ENCODE peak calls at places on chromosomes 3 and 15, in five cellular contexts. D is mesendoderm, R is transverse colon, C is AG04450, W is lower leg skin. I is an unnamed sample.

GRCh38 chr3:15204005-15204404 is 2.0 kb upstream of the CAPN7 start:
- DNase-seq in D (peak), R (no peak), C (no peak), W (no peak), I (no peak)

GRCh38 chr15:22839046-22839705 is 710 bp downstream of the NIPA2 start:
- DNase-seq in D (no peak), R (no peak), C (no peak), W (no peak), I (no peak)

GRCh38 chr15:88980498-88980897 is 67.3 kb upstream of the MFGE8 start:
- DNase-seq in D (no peak), R (no peak), C (no peak), W (no peak), I (no peak)

GRCh38 chr3:51675201-51675611 is 4.2 kb downstream of the TEX264 start:
- DNase-seq in D (no peak), R (no peak), C (no peak), W (no peak), I (no peak)

GRCh38 chr3:119195911-119196310 is 22.5 kb downstream of the UPK1B start:
- DNase-seq in D (peak), R (no peak), C (no peak), W (no peak), I (no peak)

GRCh38 chr3:17091895-17092294 is 207.1 kb downstream of the PLCL2 start:
- DNase-seq in D (peak), R (no peak), C (no peak), W (no peak), I (no peak)

GRCh38 chr15:39124925-39125625 is 455.8 kb upstream of the THBS1 start:
- DNase-seq in D (no peak), R (no peak), C (no peak), W (no peak), I (no peak)

GRCh38 chr3:35012210-35012609 is 627.1 kb upstream of the ARPP21 start:
- DNase-seq in D (no peak), R (no peak), C (no peak), W (no peak), I (no peak)

GRCh38 chr3:133209871-133210550 is 171.8 kb downstream of the TMEM108 start:
- DNase-seq in D (no peak), R (no peak), C (peak), W (no peak), I (no peak)

GRCh38 chr3:72482589-72483249 is 365.5 kb downstream of the SHQ1 start:
- DNase-seq in D (peak), R (peak), C (peak), W (peak), I (peak)

GRCh38 chr3:134824676-134825290 is 29.7 kb downstream of the EPHB1 start:
- DNase-seq in D (no peak), R (no peak), C (no peak), W (no peak), I (no peak)

GRCh38 chr3:128521715-128522114 is 28.7 kb upstream of the GATA2 start:
- DNase-seq in D (no peak), R (no peak), C (no peak), W (no peak), I (no peak)

GRCh38 chr3:159168788-159169187 is 366.9 kb downstream of the MFSD1 start:
- DNase-seq in D (no peak), R (no peak), C (no peak), W (no peak), I (no peak)

GRCh38 chr3:69809076-69809835 is 70.0 kb downstream of the MITF start:
- DNase-seq in D (no peak), R (no peak), C (no peak), W (no peak), I (no peak)

GRCh38 chr3:2765002-2765579 is 345.1 kb downstream of the IL5RA start:
- DNase-seq in D (peak), R (no peak), C (no peak), W (no peak), I (no peak)

GRCh38 chr3:104896624-104897023 is 470.1 kb upstream of the ALCAM start:
- DNase-seq in D (no peak), R (no peak), C (no peak), W (no peak), I (no peak)

GRCh38 chr3:125212509-125213372 is at the start of gene SLC12A8:
- DNase-seq in D (peak), R (peak), C (no peak), W (no peak), I (no peak)

GRCh38 chr15:71588746-71589145 is 221.6 kb upstream of the NR2E3 start:
- DNase-seq in D (peak), R (no peak), C (peak), W (no peak), I (no peak)

GRCh38 chr3:111215481-111215880 is 143.9 kb downstream of the NECTIN3 start:
- DNase-seq in D (no peak), R (no peak), C (no peak), W (no peak), I (no peak)

GRCh38 chr15:100097342-100097899 is 244.4 kb downstream of the ADAMTS17 start:
- DNase-seq in D (no peak), R (no peak), C (no peak), W (no peak), I (no peak)

GRCh38 chr3:128323206-128324081 is 143.2 kb downstream of the DNAJB8 start:
- DNase-seq in D (no peak), R (no peak), C (no peak), W (no peak), I (no peak)

GRCh38 chr3:30185872-30186271 is 420.5 kb upstream of the TGFBR2 start:
- DNase-seq in D (no peak), R (no peak), C (no peak), W (no peak), I (no peak)
- H3K4me3 ChIP-seq in D (no peak), R (no peak), C (no peak), W (no peak), I (no peak)

GRCh38 chr15:78942741-78943140 is 2.1 kb downstream of the CTSH start:
- DNase-seq in D (no peak), R (no peak), C (no peak), W (no peak), I (no peak)
- H3K4me3 ChIP-seq in D (no peak), R (peak), C (no peak), W (no peak), I (no peak)

DNA sequence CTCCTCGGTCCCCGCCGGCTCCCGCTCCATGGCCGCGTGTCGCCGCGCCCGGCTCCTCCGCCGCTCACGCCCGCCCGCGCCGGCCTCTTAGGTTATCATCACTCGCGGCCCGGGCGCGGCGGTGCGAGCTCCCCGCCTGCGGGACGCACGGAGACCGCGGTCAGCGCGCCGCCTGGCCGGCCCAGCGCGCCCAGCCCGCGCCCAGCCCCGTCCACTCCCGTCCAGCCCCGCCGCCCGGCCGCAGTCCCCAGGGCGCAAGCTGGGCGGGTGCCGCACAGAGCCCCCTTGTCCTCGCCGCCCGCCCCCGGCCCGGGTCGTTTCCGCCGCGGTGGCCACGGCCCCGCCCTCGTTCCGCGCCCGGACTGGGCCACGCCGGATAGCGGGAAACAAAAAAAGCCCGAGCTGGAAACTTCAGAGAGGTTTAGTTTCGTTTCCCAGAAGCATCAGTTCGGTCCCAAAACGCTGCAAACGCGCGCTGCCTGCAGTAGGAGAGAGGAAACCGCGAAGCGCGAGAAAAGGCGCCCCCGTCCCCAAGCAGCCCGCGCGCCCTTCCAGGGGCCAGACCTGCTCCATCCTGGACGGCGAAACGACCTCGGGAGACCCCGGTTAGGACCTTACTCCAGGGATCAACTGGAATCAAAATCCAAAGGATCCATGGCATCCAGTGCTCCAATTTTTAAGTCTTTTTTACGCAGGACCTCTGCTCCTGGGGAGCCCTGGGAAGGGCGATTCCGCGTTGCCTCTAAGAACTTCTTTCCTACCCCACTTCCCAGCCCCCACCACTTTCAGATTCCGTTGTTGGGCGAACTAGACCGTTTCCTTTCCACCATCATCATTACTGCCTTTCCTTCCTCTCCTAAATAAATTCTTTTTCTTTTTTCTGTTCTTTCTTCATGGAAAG is at the start of gene ATP10A:
- DNase-seq in D (peak), R (no peak), C (no peak), W (no peak), I (peak)
- H3K4me3 ChIP-seq in D (peak), R (peak), C (peak), W (peak), I (peak)

GRCh38 chr15:66653852-66654251 is 48.2 kb upstream of the SMAD6 start:
- DNase-seq in D (no peak), R (no peak), C (no peak), W (no peak), I (peak)

GRCh38 chr15:66655511-66655910 is 46.5 kb upstream of the SMAD6 start:
- DNase-seq in D (peak), R (no peak), C (no peak), W (no peak), I (no peak)

GRCh38 chr15:66653398-66653797 is 48.6 kb upstream of the SMAD6 start:
- DNase-seq in D (no peak), R (no peak), C (no peak), W (no peak), I (no peak)

GRCh38 chr15:66655997-66656396 is 46.0 kb upstream of the SMAD6 start:
- DNase-seq in D (peak), R (no peak), C (no peak), W (no peak), I (peak)

DNA sequence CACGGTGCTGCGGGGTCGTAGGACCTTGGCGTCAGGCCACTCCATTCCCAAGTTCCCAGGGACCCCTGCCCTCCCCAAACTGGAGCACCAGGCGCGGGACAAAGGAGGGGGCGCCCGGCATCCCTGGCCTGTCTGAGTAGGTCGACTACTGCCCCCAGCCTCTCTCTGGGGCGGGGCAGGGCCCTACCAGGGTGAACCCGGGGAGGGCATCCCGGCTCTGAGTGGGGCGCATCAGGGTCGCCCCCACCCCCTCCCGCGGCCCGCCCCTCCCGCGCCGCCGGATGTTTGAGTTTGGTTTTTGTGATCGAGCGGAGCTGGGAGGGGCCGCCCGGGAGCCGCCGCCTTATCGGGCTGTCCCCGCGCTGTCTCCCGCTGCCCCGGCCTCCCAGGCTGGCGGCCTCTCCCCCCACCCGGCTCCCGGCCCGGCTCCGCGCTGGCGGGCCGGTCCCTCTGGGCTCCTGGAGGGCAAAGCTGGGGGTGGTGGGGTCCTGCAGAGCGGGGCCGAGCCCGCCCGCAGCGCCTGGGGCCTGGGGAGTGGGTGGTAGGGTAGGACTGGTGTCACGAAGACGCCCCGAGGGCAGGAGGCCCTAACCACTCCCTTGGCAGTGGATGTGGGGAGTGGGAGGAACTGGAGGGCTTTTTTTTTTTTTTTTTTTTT is 47.2 kb upstream of the SMAD6 start:
- DNase-seq in D (peak), R (no peak), C (no peak), W (no peak), I (peak)
- H3K4me3 ChIP-seq in D (no peak), R (peak), C (no peak), W (no peak), I (no peak)

I was measured in aorta.